ENCODE peak calls at places on chromosomes 5 and 9, in four cellular contexts. J, E, C and D are unnamed samples.

GRCh38 chr5:169006206-169006605 is 294.7 kb downstream of the SLIT3 start:
- DNase-seq in C (no peak), J (no peak), E (no peak), D (no peak)

GRCh38 chr5:65823174-65823573 is 101.2 kb downstream of the NLN start:
- DNase-seq in C (no peak), E (no peak), J (peak; percentile 15), D (no peak)

GRCh38 chr5:68924490-68925145 is 169.2 kb upstream of the SLC30A5 start:
- DNase-seq in C (no peak), E (no peak), J (peak; percentile 7), D (no peak)

GRCh38 chr5:154118832-154119442 is 71.6 kb upstream of the GALNT10 start:
- DNase-seq in E (no peak), J (no peak), C (no peak), D (no peak)

GRCh38 chr5:1667648-1668140 is 131.9 kb downstream of the MRPL36 start:
- DNase-seq in J (no peak), C (no peak), E (no peak), D (peak; percentile 64)

GRCh38 chr5:65141487-65141886 is 340.2 kb downstream of the ADAMTS6 start:
- DNase-seq in C (no peak), E (no peak), J (no peak), D (no peak)

GRCh38 chr9:76191493-76191892 is 202.7 kb downstream of the RFK start:
- DNase-seq in C (no peak), J (no peak), E (no peak), D (no peak)

GRCh38 chr9:114947058-114947457 is 16.7 kb upstream of the TNFSF8 start:
- DNase-seq in E (no peak), C (no peak), J (no peak), D (no peak)

GRCh38 chr5:7017004-7017770 is 304.0 kb downstream of the TENT4A start:
- DNase-seq in E (no peak), J (no peak), C (no peak), D (no peak)

GRCh38 chr5:33338336-33339110 is 102.2 kb upstream of the TARS1 start:
- DNase-seq in E (no peak), C (no peak), J (no peak), D (no peak)

GRCh38 chr5:138611295-138612220 is 36.4 kb upstream of the HSPA9 start:
- DNase-seq in J (no peak), C (no peak), E (no peak), D (no peak)

GRCh38 chr5:55036477-55036876 is 12.4 kb downstream of the GZMK start:
- DNase-seq in E (no peak), C (no peak), J (no peak), D (no peak)

GRCh38 chr5:122120957-122121356 is 8.4 kb upstream of the ZNF474 start:
- DNase-seq in J (no peak), E (no peak), C (no peak), D (no peak)

GRCh38 chr5:57741326-57741725 is 258.7 kb upstream of the ACTBL2 start:
- DNase-seq in C (no peak), J (no peak), E (no peak), D (no peak)

GRCh38 chr9:86405926-86406325 is 51.7 kb upstream of the TUT7 start:
- DNase-seq in C (peak; percentile 25), J (peak; percentile 76), E (no peak), D (no peak)

GRCh38 chr5:115557667-115558387 is 13.3 kb upstream of the FEM1C start:
- DNase-seq in E (no peak), C (no peak), J (no peak), D (no peak)

GRCh38 chr5:135593141-135593540 is 14.3 kb upstream of the CXCL14 start:
- DNase-seq in J (no peak), C (no peak), E (no peak), D (peak; percentile 0)

GRCh38 chr5:72410896-72411295 is 90.7 kb downstream of the PTCD2 start:
- DNase-seq in E (no peak), C (no peak), J (no peak), D (no peak)

GRCh38 chr5:16568875-16569580 is 47.8 kb downstream of the RETREG1 start:
- DNase-seq in C (no peak), E (no peak), J (no peak), D (no peak)

GRCh38 chr5:14025566-14026276 is 81.2 kb upstream of the DNAH5 start:
- DNase-seq in C (no peak), J (no peak), E (no peak), D (no peak)

GRCh38 chr9:7461791-7462190 is 337.8 kb downstream of the DMAC1 start:
- DNase-seq in J (no peak), E (no peak), C (no peak), D (no peak)

GRCh38 chr5:154514331-154514730 is 36.3 kb upstream of the HAND1 start:
- DNase-seq in C (no peak), E (no peak), J (no peak), D (no peak)

GRCh38 chr5:132059696-132060500 is 557 bp upstream of the IL3 start:
- DNase-seq in E (peak; percentile 5), C (no peak), J (no peak), D (peak; percentile 63)

GRCh38 chr5:132774406-132774805 is 2.6 kb downstream of the SEPTIN8 start:
- DNase-seq in J (no peak), E (no peak), C (no peak), D (no peak)

GRCh38 chr5:79547429-79547822 is 33.5 kb upstream of the HOMER1 start:
- DNase-seq in C (no peak), E (no peak), J (no peak), D (no peak)

GRCh38 chr5:54518146-54519082 is 855 bp downstream of the SNX18 start:
- DNase-seq in C (no peak), E (peak; percentile 61), J (no peak), D (peak; percentile 74)

GRCh38 chr5:136058031-136058971 is 29.5 kb downstream of the TGFBI start:
- DNase-seq in J (no peak), C (peak; percentile 89), E (peak; percentile 67), D (peak; percentile 87)

GRCh38 chr5:107875834-107876233 is 205.1 kb upstream of the EFNA5 start:
- DNase-seq in C (no peak), E (no peak), J (no peak), D (no peak)

DNA sequence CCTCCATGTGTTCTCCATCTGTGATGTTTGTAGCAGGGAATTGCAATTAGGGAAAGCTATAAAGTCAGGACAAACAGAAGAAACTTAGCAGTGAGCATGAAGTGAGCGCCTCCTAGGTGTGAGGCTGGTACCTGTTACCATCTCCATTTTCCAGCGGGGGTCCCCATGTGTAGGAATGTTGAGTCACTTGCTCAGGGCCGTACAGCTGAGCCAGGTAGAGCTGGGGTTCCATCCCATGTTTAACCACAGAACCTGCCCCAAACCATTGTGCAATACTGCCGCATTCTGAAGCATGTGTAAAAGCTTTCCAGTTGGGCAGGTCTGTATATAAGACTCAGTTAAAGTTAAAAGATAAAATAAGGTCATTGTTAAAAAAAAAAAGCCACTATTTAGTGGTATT is 62.7 kb downstream of the NDFIP1 start:
- DNase-seq in C (no peak), J (peak; percentile 90), E (no peak), D (no peak)
- TF ChIP-seq CTCF in C (no peak), J (peak; percentile 34), E (no peak), D (no peak)

DNA sequence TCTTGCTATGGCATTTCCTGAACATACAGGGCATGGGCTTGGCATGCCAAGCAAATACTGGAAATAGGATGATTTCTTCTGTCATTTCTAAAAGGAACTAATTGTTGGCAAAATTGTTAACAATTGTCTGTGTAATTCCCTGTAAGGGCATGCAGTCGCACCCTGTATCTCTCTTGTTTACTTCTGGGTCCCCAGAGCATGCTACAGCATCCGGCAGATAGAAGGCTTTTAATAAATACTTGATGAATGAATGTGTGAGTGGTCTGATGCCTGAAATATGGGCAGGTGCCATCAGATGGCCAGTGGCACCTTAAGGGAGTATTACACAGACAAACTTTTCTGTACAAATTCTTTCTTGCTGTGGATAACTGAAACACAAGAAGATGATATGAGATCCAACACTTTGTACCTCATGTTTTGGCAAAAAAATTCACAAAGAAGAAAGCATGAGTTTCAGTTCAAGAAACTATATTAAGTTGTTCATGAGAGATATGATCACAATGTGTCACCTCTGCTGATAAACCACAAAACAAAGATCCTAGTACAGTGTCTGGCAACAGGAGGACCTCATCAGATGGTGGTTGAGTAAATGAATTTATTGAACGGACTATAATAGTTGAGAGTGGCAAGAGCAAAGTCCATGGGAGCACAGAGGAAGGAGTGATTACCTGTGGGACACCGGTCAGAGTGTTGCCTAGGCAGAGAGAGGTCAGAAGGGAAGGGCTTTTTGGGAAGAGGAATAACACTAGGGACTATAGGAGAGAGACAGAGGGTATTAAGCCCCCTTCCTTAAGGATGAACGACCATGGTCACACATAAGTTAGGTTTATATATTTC is 194.2 kb downstream of the ATP10B start:
- DNase-seq in J (no peak), E (no peak), C (no peak), D (no peak)
- H3K27ac ChIP-seq in J (no peak overlapping the region), E (no peak overlapping the region), C (no peak overlapping the region), D (no peak overlapping the region)

GRCh38 chr9:105651806-105652205 is 10.5 kb upstream of the TAL2 start:
- DNase-seq in E (no peak), C (no peak), J (no peak), D (no peak)

GRCh38 chr9:105658351-105658750 is 3.9 kb upstream of the TAL2 start:
- DNase-seq in J (no peak), E (no peak), C (no peak), D (no peak)

GRCh38 chr9:105661011-105661410 is 1.2 kb upstream of the TAL2 start:
- DNase-seq in C (no peak), E (no peak), J (no peak), D (no peak)

GRCh38 chr9:105656131-105656921 is 5.9 kb upstream of the TAL2 start:
- DNase-seq in C (no peak), J (no peak), E (peak; percentile 19), D (no peak)
- TF ChIP-seq CTCF in C (peak; percentile 72), J (peak; percentile 11), E (no peak), D (no peak)

DNA sequence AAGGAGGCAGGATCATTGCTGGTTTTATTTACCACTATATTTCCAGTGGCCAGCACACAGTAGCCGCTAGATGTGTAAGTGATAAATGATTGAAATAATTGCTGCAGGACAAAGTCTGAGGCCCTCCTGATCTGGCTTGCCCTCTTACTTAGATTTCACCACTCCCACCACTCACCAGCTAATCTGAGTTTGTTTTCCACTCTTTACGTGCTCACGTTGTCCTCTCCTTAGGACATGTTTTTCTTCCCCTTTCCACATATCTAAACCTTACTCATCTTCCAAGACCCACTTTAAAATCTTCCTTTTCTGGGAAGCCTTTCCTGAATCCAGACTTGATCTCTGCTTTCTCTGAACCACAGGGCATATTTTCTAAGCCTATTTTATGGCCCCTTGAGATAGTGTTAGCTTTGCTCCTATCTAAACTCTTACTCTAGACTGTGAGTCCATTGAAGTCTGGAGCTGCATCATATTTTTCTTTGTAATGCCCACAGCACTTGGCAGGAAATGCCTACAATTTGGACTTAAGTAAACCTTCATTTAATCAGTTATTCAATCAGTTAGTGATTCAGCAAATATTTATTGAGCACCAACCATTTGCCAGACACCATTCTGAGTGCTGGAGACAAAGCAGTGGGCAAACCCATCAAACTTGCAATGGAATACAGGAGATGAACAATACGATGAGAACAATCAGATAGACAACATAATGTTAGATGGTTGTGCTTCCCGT is 2.4 kb downstream of the TLR4 start:
- DNase-seq in J (no peak), E (no peak), C (no peak), D (no peak)
- H3K27ac ChIP-seq in J (no peak overlapping the region), E (no peak overlapping the region), C (no peak overlapping the region), D (peak overlapping the region; percentile 9)